ENCODE peak calls at places on chromosome 7, in ten cellular contexts. U is breast epithelium, J is tibial nerve, G is HCT116, F is prostate gland, Q is IMR-90, T is right lobe of liver, W is heart left ventricle, O is body of pancreas, B is spleen. H is an unnamed sample. For H3K4me1 and H3K27me3, the result is how much of the 10 kb centered on the place peaks cover.

GRCh38 chr7:106681815-106682495 is 21.0 kb upstream of the CCDC71L start:
- DNase-seq in Q (peak), O (no peak), F (no peak), J (no peak), T (no peak), W (no peak), G (no peak), B (no peak), U (no peak), H (no peak)

GRCh38 chr7:40986351-40986873 is 716.5 kb downstream of the INHBA start:
- DNase-seq in Q (peak), W (no peak), G (no peak), U (no peak), T (no peak), J (no peak), B (no peak), F (no peak), O (no peak), H (no peak)

GRCh38 chr7:148701414-148701813 is 2.7 kb downstream of the CUL1 start:
- DNase-seq in U (no peak), J (no peak), T (no peak), Q (peak), G (no peak), F (no peak), O (no peak), W (no peak), B (no peak), H (no peak)

GRCh38 chr7:40621592-40621998 is 486.8 kb downstream of the SUGCT start:
- DNase-seq in T (no peak), F (no peak), G (no peak), O (no peak), W (no peak), Q (no peak), U (no peak), B (no peak), J (no peak), H (no peak)

GRCh38 chr7:767580-767940 is 40.5 kb upstream of the PRKAR1B start:
- DNase-seq in J (no peak), Q (no peak), F (peak), G (no peak), O (no peak), B (no peak), U (peak), T (no peak), W (no peak), H (no peak)

GRCh38 chr7:91089382-91089963 is 174.8 kb upstream of the FZD1 start:
- DNase-seq in J (peak), T (no peak), Q (peak), F (no peak), U (no peak), O (no peak), W (no peak), B (no peak), G (peak), H (no peak)

GRCh38 chr7:112416127-112416526 is 34.1 kb upstream of the IFRD1 start:
- DNase-seq in G (no peak), U (no peak), O (no peak), J (no peak), T (no peak), B (no peak), F (no peak), W (no peak), Q (peak), H (no peak)

GRCh38 chr7:129785457-129786178 is 167.1 kb downstream of the UBE2H start:
- DNase-seq in J (no peak), F (no peak), T (no peak), Q (no peak), B (peak), O (no peak), W (no peak), G (no peak), U (no peak), H (no peak)

GRCh38 chr7:45036801-45037200 is 36.8 kb downstream of the CCM2 start:
- DNase-seq in Q (no peak), B (no peak), T (no peak), U (no peak), G (no peak), J (no peak), O (no peak), F (no peak), W (no peak), H (no peak)

GRCh38 chr7:75650062-75650461 is 88.7 kb downstream of the HIP1 start:
- DNase-seq in J (no peak), O (no peak), W (no peak), T (peak), G (no peak), Q (no peak), F (no peak), U (no peak), B (no peak), H (peak)

GRCh38 chr7:129489491-129489890 is 12.8 kb upstream of the SMKR1 start:
- DNase-seq in Q (peak), O (no peak), T (no peak), W (no peak), J (no peak), U (no peak), G (no peak), B (no peak), F (no peak), H (no peak)

GRCh38 chr7:151853896-151854807 is 22.8 kb downstream of the PRKAG2 start:
- DNase-seq in Q (no peak), O (no peak), W (peak), B (peak), T (no peak), G (no peak), J (peak), F (no peak), U (peak), H (no peak)

GRCh38 chr7:50307368-50308012 is 3.0 kb downstream of the IKZF1 start:
- DNase-seq in J (no peak), Q (no peak), T (no peak), B (peak), O (no peak), U (no peak), G (no peak), F (no peak), W (no peak), H (no peak)

GRCh38 chr7:158685727-158686126 is 18.9 kb downstream of the NCAPG2 start:
- DNase-seq in U (no peak), Q (peak), B (no peak), T (no peak), O (no peak), W (no peak), F (no peak), G (no peak), J (no peak), H (no peak)

GRCh38 chr7:20329389-20330175 is 1.1 kb upstream of the ITGB8 start:
- DNase-seq in T (no peak), W (peak), F (peak), O (peak), U (peak), Q (peak), B (peak), G (peak), J (peak), H (peak)

GRCh38 chr7:1872191-1873069 is 202.4 kb downstream of the ELFN1 start:
- DNase-seq in J (no peak), Q (no peak), O (no peak), W (no peak), F (no peak), B (no peak), T (peak), U (no peak), G (no peak), H (no peak)

GRCh38 chr7:128299109-128299514 is 44.6 kb downstream of the RBM28 start:
- DNase-seq in G (no peak), O (no peak), Q (no peak), W (no peak), F (no peak), U (no peak), B (no peak), T (no peak), J (no peak), H (no peak)

GRCh38 chr7:98354511-98355249 is 46.2 kb downstream of the BAIAP2L1 start:
- DNase-seq in Q (peak), G (peak), F (peak), T (no peak), B (no peak), U (peak), O (no peak), W (peak), J (no peak), H (peak)

GRCh38 chr7:115851291-115851690 is 179.3 kb downstream of the TFEC start:
- DNase-seq in U (no peak), T (no peak), Q (peak), J (no peak), F (no peak), B (no peak), W (no peak), O (no peak), G (peak), H (no peak)

GRCh38 chr7:100247152-100247757 is 27.5 kb downstream of the PVRIG start:
- DNase-seq in G (peak), F (peak), W (no peak), T (no peak), U (peak), B (no peak), O (no peak), J (no peak), Q (peak), H (no peak)

GRCh38 chr7:135320277-135320676 is 86.6 kb downstream of the STRA8 start:
- DNase-seq in F (peak), G (no peak), J (peak), Q (peak), U (peak), O (peak), B (no peak), W (peak), T (peak), H (peak)

GRCh38 chr7:132472463-132473120 is 103.7 kb downstream of the PLXNA4 start:
- DNase-seq in B (no peak), U (peak), J (no peak), O (no peak), T (no peak), F (no peak), G (no peak), W (peak), Q (no peak), H (no peak)

GRCh38 chr7:127850195-127850594 is 181.0 kb downstream of the LRRC4 start:
- DNase-seq in G (no peak), B (no peak), T (no peak), W (no peak), F (no peak), Q (peak), J (no peak), U (no peak), O (no peak), H (no peak)

GRCh38 chr7:106521541-106521940 is 139.4 kb downstream of the CCDC71L start:
- DNase-seq in W (no peak), J (no peak), Q (no peak), G (no peak), B (no peak), O (no peak), U (no peak), T (no peak), F (no peak), H (no peak)

GRCh38 chr7:33965116-33965827 is 59.9 kb downstream of the BMPER start:
- DNase-seq in W (no peak), T (no peak), G (no peak), O (no peak), J (no peak), B (no peak), U (no peak), F (no peak), Q (peak), H (no peak)

GRCh38 chr7:30238721-30239441 is 45.5 kb upstream of the ZNRF2 start:
- DNase-seq in J (peak), G (no peak), W (peak), Q (no peak), U (peak), B (no peak), T (peak), O (peak), F (peak), H (peak)

GRCh38 chr7:6446977-6447588 is 671 bp downstream of the DAGLB start:
- DNase-seq in G (peak), O (peak), U (peak), F (peak), B (peak), T (peak), Q (peak), W (peak), J (peak), H (peak)

GRCh38 chr7:2807455-2807845 is 36.7 kb downstream of the GNA12 start:
- DNase-seq in Q (no peak), F (no peak), W (no peak), U (no peak), T (no peak), G (no peak), O (no peak), B (no peak), J (no peak), H (no peak)

GRCh38 chr7:137978464-137979237 is 23.2 kb downstream of the CREB3L2 start:
- DNase-seq in W (peak), O (no peak), F (no peak), J (peak), G (peak), T (no peak), B (no peak), Q (peak), U (no peak), H (peak)

DNA sequence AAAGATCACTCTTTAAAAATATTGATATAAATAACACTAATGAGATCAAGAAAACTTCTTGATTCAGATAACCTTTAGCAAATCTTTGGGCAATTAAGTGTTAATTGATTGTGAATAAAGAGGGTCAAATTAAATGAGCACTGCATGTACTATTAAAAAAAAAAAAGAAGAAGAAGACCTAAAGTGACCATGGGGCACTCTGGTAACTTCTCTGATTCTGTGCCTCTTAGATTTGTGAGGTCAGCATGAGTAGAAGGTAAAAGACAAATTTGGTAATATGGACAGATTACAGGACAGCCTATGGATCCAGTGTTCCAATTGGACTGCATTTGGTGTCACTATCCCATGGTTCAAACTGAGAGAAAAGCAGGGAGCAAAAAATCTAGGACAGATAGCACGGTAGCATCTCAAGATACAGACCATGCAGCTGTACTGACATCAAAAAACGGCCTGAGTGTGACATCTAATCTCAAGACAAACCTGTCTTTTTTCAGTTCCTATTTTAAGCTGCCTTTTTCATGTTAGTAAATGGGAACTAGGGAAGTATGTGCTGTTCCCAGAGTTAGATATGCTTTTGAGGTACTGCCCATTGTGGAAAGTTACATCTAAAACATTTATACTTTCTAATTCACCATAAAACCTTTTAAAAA is 128.0 kb downstream of the KCND2 start:
- DNase-seq in U (no peak), Q (no peak), G (no peak), O (no peak), W (no peak), J (no peak), T (no peak), F (no peak), B (no peak), H (no peak)
- TF ChIP-seq POLR2A in U (no peak), Q (no peak), G (no peak), O (no peak), W (no peak), J (no peak), T (no peak), F (no peak), B (no peak), H (no peak)

DNA sequence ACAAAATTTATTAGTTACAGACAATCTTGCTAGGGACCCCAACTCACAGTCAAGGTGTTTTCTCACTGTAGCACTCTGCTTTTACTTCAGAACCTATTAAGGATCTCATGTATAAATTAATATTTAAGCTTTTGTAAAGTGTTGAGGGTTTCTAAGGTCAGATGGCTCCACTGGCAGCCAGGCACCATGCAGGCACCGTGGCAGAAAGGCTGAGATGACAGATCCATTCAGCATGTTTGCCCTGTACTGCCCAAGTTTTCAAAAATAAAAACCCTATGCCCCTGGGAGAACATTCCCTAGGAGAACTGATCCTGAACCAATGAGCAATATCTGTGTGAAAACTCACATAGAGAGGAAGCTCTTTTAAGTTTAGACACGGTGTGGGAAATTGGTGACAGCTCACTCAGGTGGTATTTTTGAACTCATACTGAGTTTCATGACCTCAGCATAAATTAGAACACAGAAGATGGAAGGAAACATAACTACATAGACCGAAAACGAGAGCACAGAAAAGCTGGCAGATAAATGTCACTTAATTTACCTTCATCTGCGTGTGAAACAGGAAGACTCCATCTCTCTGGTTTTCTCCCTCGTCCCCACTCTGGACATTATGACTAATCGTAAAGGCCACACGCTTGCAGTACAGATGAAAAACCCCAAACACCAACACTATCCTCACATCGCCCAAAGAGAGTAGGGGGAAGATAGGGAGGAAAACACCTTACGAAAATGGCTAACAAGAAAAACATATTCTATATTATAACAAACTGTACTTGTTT is 127.8 kb downstream of the ICA1 start:
- DNase-seq in O (no peak), U (no peak), B (no peak), J (no peak), G (no peak), T (no peak), Q (no peak), F (no peak), W (no peak), H (no peak)
- H3K4me1 ChIP-seq in O (under half), U (under half), B (under half), J (under half), G (under half), T (under half), Q (under half), F (under half), W (under half), H (under half)

GRCh38 chr7:157589680-157590079 is 252.9 kb downstream of the DNAJB6 start:
- DNase-seq in J (no peak), O (no peak), W (no peak), B (peak), U (no peak), T (no peak), G (no peak), Q (no peak), F (no peak), H (no peak)
- H3K27me3 ChIP-seq in J (under half), O (under half), W (under half), B (under half), U (under half), T (under half), G (under half), Q (under half), F (under half), H (under half)

GRCh38 chr7:130900471-130901076 is 166.6 kb upstream of the KLF14 start:
- DNase-seq in O (no peak), F (no peak), B (no peak), T (peak), W (no peak), G (no peak), J (no peak), U (no peak), Q (no peak), H (no peak)

GRCh38 chr7:130899071-130899451 is 165.1 kb upstream of the KLF14 start:
- DNase-seq in O (no peak), U (no peak), G (no peak), F (no peak), W (no peak), Q (no peak), J (no peak), T (peak), B (no peak), H (no peak)

GRCh38 chr7:130897515-130898419 is 163.8 kb upstream of the KLF14 start:
- DNase-seq in T (peak), F (no peak), G (no peak), U (no peak), O (no peak), B (no peak), W (no peak), Q (no peak), J (no peak), H (peak)

GRCh38 chr7:130901209-130901783 is 167.3 kb upstream of the KLF14 start:
- DNase-seq in B (no peak), F (peak), W (peak), G (peak), O (peak), J (peak), Q (peak), U (peak), T (peak), H (peak)

GRCh38 chr7:130899638-130900401 is 165.8 kb upstream of the KLF14 start:
- DNase-seq in G (no peak), W (no peak), T (peak), J (no peak), U (no peak), F (no peak), O (peak), Q (no peak), B (no peak), H (no peak)
- TF ChIP-seq POLR2A in G (peak), W (no peak), T (peak), J (no peak), U (no peak), F (no peak), O (no peak), Q (peak), B (no peak), H (no peak)

DNA sequence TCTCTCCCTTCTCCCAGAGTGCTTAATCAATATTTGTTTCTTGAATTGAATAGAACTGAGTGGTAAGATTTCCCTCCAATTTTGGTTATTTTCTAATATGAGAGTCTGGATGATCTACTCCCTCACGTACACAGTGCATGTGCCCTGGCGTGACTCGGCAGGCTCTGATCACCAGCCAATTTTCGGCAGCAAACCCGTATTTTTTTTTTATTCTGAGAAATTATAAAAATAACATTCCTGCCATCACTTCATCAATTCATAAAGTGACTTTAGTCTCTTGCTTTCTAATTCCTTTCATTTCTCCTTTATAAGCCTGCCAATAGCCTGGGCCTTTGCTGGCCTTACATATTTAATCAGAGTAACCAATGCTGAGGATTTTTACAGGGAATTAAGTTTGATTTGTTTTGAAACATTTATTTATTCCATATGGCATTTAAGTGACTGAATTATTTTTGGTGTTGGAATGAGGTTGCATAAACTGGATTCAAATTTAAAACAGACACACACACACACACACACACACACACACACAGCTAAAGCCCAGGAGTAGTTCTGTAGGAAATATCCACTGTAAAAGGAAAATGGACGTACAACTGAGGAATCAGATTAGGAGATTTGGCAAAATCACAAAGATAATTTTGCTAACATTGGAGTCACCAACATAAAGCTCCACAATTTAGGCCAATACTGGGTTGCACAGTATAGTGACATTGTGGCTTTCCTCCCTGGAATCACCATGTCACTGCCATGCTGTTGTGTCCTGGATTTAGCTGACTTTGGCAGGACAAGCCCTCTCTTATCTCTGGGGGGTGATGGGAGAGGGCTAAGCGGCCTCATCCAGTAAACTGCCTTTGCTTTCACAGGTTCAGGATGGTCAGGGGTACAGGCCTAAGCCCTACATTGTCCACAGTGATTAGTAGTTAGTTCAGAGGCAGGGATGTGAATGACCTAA is 140.6 kb downstream of the ETV1 start:
- DNase-seq in J (no peak), Q (peak), O (no peak), T (no peak), G (no peak), W (no peak), B (no peak), F (no peak), U (no peak), H (peak)
- H3K4me1 ChIP-seq in J (under half), Q (under half), O (under half), T (under half), G (under half), W (under half), B (under half), F (under half), U (under half), H (under half)

GRCh38 chr7:23941551-23941950 is 231.5 kb downstream of the STK31 start:
- DNase-seq in T (no peak), G (no peak), Q (no peak), J (no peak), F (no peak), O (no peak), B (no peak), W (no peak), U (no peak), H (no peak)

GRCh38 chr7:23944131-23944530 is 234.1 kb downstream of the STK31 start:
- DNase-seq in U (no peak), B (no peak), O (no peak), J (no peak), F (no peak), G (no peak), Q (no peak), T (no peak), W (no peak), H (no peak)

GRCh38 chr7:23938230-23938629 is 228.2 kb downstream of the STK31 start:
- DNase-seq in F (no peak), B (no peak), O (no peak), Q (no peak), T (no peak), J (no peak), G (no peak), U (no peak), W (no peak), H (no peak)

GRCh38 chr7:23942032-23942431 is 232.0 kb downstream of the STK31 start:
- DNase-seq in O (no peak), T (no peak), W (no peak), B (no peak), J (no peak), F (no peak), G (no peak), Q (no peak), U (no peak), H (no peak)

GRCh38 chr7:23938937-23939552 is 229.0 kb downstream of the STK31 start:
- DNase-seq in G (peak), B (no peak), Q (peak), O (peak), F (peak), J (no peak), W (no peak), U (no peak), T (peak), H (no peak)
- H3K27me3 ChIP-seq in G (under half), B (under half), Q (under half), O (under half), F (under half), J (under half), W (under half), U (under half), T (under half), H (under half)

H was measured in adrenal gland.